ENCODE peak calls at places on chromosomes 5 and 9, in six cellular contexts. G, D, H, R, I and B are unnamed samples. For H3K4me1, the result is how much of the 10 kb centered on the place peaks cover.

GRCh38 chr9:70412678-70413426 is 1.6 kb downstream of the KLF9 start:
- DNase-seq in I (peak), D (peak), G (peak), H (no peak), R (peak), B (peak)

GRCh38 chr5:21919417-21920022 is 933.6 kb downstream of the CDH12 start:
- DNase-seq in G (no peak), H (no peak), I (no peak), D (no peak), R (peak), B (no peak)

GRCh38 chr5:37751227-37751626 is 88.6 kb downstream of the GDNF start:
- DNase-seq in D (no peak), R (no peak), I (no peak), G (no peak), H (no peak), B (no peak)

GRCh38 chr9:109110326-109111014 is 9.3 kb downstream of the TMEM245 start:
- DNase-seq in I (no peak), H (peak), D (no peak), R (no peak), G (no peak), B (no peak)

GRCh38 chr5:154278908-154279307 is 88.4 kb downstream of the GALNT10 start:
- DNase-seq in D (no peak), H (no peak), I (no peak), G (no peak), R (no peak), B (no peak)

GRCh38 chr5:147483961-147484707 is 25.7 kb downstream of the DPYSL3 start:
- DNase-seq in G (peak), I (no peak), H (no peak), D (no peak), R (no peak), B (peak)

GRCh38 chr9:130929571-130930022 is 9.4 kb downstream of the FIBCD1 start:
- DNase-seq in I (no peak), R (no peak), G (no peak), H (no peak), D (no peak), B (no peak)

GRCh38 chr5:170534177-170534576 is 30.4 kb downstream of the KCNIP1 start:
- DNase-seq in I (no peak), D (no peak), G (no peak), R (peak), H (no peak), B (peak)

GRCh38 chr9:135696446-135696845 is 2.8 kb downstream of the SOHLH1 start:
- DNase-seq in R (no peak), H (no peak), I (no peak), G (no peak), D (no peak), B (no peak)

GRCh38 chr5:39473156-39473779 is 48.5 kb upstream of the DAB2 start:
- DNase-seq in I (no peak), G (no peak), R (no peak), D (no peak), H (no peak), B (no peak)

GRCh38 chr5:61467766-61468482 is 135.9 kb downstream of the ZSWIM6 start:
- DNase-seq in G (no peak), R (no peak), I (no peak), H (no peak), D (no peak), B (no peak)

GRCh38 chr9:86589273-86589672 is 235.1 kb upstream of the TUT7 start:
- DNase-seq in G (no peak), D (no peak), H (no peak), I (peak), R (peak), B (no peak)

GRCh38 chr5:19891658-19892057 is 96.3 kb downstream of the CDH18 start:
- DNase-seq in G (no peak), I (no peak), H (no peak), D (no peak), R (no peak), B (no peak)

GRCh38 chr9:105911104-105911911 is 217.0 kb downstream of the TMEM38B start:
- DNase-seq in I (no peak), D (no peak), G (no peak), R (peak), H (no peak), B (no peak)

GRCh38 chr9:37922391-37923120 is 18.6 kb upstream of the SLC25A51 start:
- DNase-seq in I (no peak), D (no peak), H (no peak), G (no peak), R (no peak), B (peak)

GRCh38 chr5:137825165-137825564 is 42.5 kb upstream of the MYOT start:
- DNase-seq in H (no peak), R (peak), I (no peak), G (no peak), D (no peak), B (no peak)

GRCh38 chr9:134544388-134545212 is 97.0 kb upstream of the COL5A1 start:
- DNase-seq in G (no peak), H (no peak), D (no peak), I (no peak), R (peak), B (peak)

GRCh38 chr5:72799721-72800120 is 16.7 kb upstream of the TNPO1 start:
- DNase-seq in H (no peak), R (no peak), G (no peak), I (no peak), D (no peak), B (no peak)

GRCh38 chr9:21580636-21581353 is 98.7 kb upstream of the IFNE start:
- DNase-seq in I (no peak), D (peak), R (no peak), H (no peak), G (no peak), B (no peak)

GRCh38 chr5:33753704-33754103 is 138.1 kb downstream of the ADAMTS12 start:
- DNase-seq in R (no peak), D (no peak), H (no peak), I (no peak), G (no peak), B (no peak)

GRCh38 chr9:121059513-121059912 is 9.4 kb upstream of the C5 start:
- DNase-seq in H (no peak), D (no peak), I (no peak), G (no peak), R (no peak), B (no peak)

GRCh38 chr9:130352081-130352480 is 86.5 kb downstream of the HMCN2 start:
- DNase-seq in I (no peak), G (peak), H (no peak), D (no peak), R (no peak), B (no peak)

GRCh38 chr5:127832057-127832456 is 128.9 kb downstream of the CCDC192 start:
- DNase-seq in H (no peak), D (no peak), I (no peak), G (no peak), R (no peak), B (no peak)

GRCh38 chr5:53027913-53028312 is 38.8 kb downstream of the ITGA2 start:
- DNase-seq in D (peak), R (no peak), I (no peak), G (no peak), H (no peak), B (no peak)

GRCh38 chr5:81006955-81007636 is 46.9 kb downstream of the RASGRF2 start:
- DNase-seq in I (no peak), G (no peak), D (no peak), R (no peak), H (no peak), B (no peak)

GRCh38 chr9:89531766-89532165 is 33.9 kb upstream of the SEMA4D start:
- DNase-seq in D (peak), I (no peak), H (no peak), R (no peak), G (no peak), B (no peak)

GRCh38 chr5:55036477-55036876 is 12.4 kb downstream of the GZMK start:
- DNase-seq in G (no peak), R (no peak), I (no peak), H (no peak), D (no peak), B (no peak)

GRCh38 chr5:179120421-179120861 is 60.3 kb downstream of the ZNF354C start:
- DNase-seq in H (no peak), G (no peak), I (no peak), D (peak), R (no peak), B (no peak)

GRCh38 chr5:54646285-54647101 is 128.9 kb downstream of the SNX18 start:
- DNase-seq in G (peak), I (peak), H (no peak), D (peak), R (peak), B (peak)

GRCh38 chr9:137408651-137409405 is 14.1 kb downstream of the EXD3 start:
- DNase-seq in G (no peak), R (no peak), D (no peak), I (no peak), H (no peak), B (no peak)

GRCh38 chr5:179287631-179288030 is 57.6 kb downstream of the ADAMTS2 start:
- DNase-seq in G (no peak), I (no peak), H (no peak), D (no peak), R (no peak), B (peak)

GRCh38 chr5:87411586-87412416 is 929 bp downstream of the CCNH start:
- DNase-seq in D (peak), R (peak), G (peak), I (no peak), H (peak), B (peak)

GRCh38 chr9:109918359-109919163 is 138.6 kb downstream of the PALM2AKAP2 start:
- DNase-seq in G (peak), I (no peak), H (no peak), R (no peak), D (no peak), B (no peak)

GRCh38 chr5:79105868-79106267 is 5.7 kb upstream of the BHMT start:
- DNase-seq in G (no peak), H (no peak), R (no peak), I (no peak), D (no peak), B (no peak)

GRCh38 chr5:177471610-177472356 is 1.7 kb downstream of the DBN1 start:
- DNase-seq in I (no peak), H (no peak), R (no peak), G (no peak), D (no peak), B (peak)

GRCh38 chr5:77177576-77177975 is 32.9 kb upstream of the PDE8B start:
- DNase-seq in H (no peak), R (no peak), I (no peak), G (no peak), D (no peak), B (no peak)

GRCh38 chr5:57033103-57033502 is 81.2 kb upstream of the MIER3 start:
- DNase-seq in I (no peak), H (peak), D (peak), G (peak), R (no peak), B (no peak)

GRCh38 chr9:87613265-87614111 is 112.4 kb upstream of the CTSL start:
- DNase-seq in G (no peak), I (no peak), H (no peak), R (no peak), D (peak), B (no peak)
- H3K4me1 ChIP-seq in G (under half), I (under half), H (under half), R (under half), D (under half), B (under half)

GRCh38 chr5:96236051-96236450 is 197.0 kb downstream of the PCSK1 start:
- DNase-seq in H (no peak), G (no peak), R (no peak), I (no peak), D (no peak), B (no peak)

GRCh38 chr5:96236831-96237230 is 196.2 kb downstream of the PCSK1 start:
- DNase-seq in R (no peak), I (no peak), H (no peak), D (no peak), G (no peak), B (no peak)

GRCh38 chr5:96232602-96233001 is 200.4 kb downstream of the PCSK1 start:
- DNase-seq in D (no peak), H (no peak), R (no peak), I (no peak), G (no peak), B (no peak)

GRCh38 chr5:96235008-96235910 is 197.8 kb downstream of the PCSK1 start:
- DNase-seq in G (no peak), H (no peak), R (no peak), D (no peak), I (no peak), B (no peak)
- TF ChIP-seq POLR2AphosphoS5 in G (no peak), H (no peak), R (no peak), D (no peak), I (no peak), B (no peak)

DNA sequence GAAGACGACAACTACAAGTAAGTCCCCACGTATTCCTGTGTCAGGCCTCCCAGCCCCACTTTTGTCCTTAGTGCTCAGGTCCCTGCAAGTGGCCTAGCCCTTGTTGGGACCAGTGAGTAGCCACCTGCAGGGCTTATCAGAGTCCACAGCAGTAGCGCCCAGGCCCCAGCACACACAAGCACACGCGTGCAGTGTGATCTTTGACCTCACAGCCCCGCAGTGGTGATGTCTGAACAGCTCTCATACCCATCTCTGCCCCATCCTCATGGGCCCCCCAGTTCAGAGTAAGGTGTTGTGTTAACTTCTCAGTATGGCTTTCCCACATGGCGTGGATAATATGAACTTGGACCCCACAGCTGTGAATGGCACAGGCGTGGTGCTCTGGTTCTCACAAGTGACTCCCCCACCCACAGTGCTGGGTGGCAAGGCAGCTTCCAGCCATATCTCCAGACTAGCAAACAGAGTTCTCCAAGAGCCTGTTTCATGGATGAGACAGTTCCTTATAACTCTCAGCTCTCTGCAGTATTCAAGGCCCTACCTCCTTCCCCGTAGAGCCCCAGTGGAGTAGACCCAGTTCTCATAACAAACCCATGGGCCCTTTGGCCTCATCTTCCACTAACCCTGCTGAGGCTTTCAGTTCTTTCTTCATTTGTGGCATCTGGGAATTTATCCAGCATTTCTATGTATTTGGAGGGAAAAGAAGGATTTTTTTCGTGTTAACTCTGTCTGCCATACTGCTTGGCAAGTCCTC is 46.5 kb upstream of the ANGPTL2 start:
- DNase-seq in D (peak), H (no peak), G (no peak), I (no peak), R (no peak), B (peak)
- H3K4me1 ChIP-seq in D (under half), H (under half), G (under half), I (under half), R (under half), B (under half)

DNA sequence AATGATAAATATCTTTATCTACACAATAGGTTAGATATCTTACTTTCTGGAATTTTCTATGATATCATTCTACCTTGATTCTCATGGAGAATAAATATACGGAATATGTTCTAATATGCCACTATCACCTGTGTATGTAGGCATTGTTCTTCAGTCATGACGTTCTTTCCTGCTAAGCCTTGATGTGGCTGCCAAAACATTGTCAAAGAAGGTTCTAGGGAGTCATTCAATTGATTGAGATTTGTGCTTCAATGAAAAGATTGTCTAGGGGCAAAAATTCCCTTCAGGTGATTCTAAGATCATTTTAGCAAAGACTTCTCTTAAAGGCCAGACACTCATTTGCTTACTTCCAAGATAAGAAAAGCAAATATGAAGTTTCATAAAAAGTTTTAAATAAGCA is 118.1 kb downstream of the MAT2B start:
- DNase-seq in H (no peak), D (no peak), R (no peak), G (no peak), I (no peak), B (no peak)
- TF ChIP-seq POLR2AphosphoS5 in H (no peak), D (no peak), R (no peak), G (no peak), I (no peak), B (no peak)

GRCh38 chr5:36393656-36394438 is 92.1 kb upstream of the RANBP3L start:
- DNase-seq in I (no peak), H (no peak), D (no peak), G (no peak), R (no peak), B (no peak)
- H3K4me1 ChIP-seq in I (under half), H (under half), D (under half), G (under half), R (under half), B (under half)

GRCh38 chr9:68538200-68538599 is 2.5 kb downstream of the TMEM252 start:
- DNase-seq in D (no peak), H (no peak), I (no peak), R (no peak), G (no peak), B (peak)
- TF ChIP-seq POLR2AphosphoS5 in D (peak), H (no peak), I (no peak), R (no peak), G (peak), B (peak)

GRCh38 chr5:346229-346935 is 24.9 kb downstream of the AHRR start:
- DNase-seq in G (no peak), R (peak), D (no peak), H (no peak), I (peak), B (no peak)
- H3K4me1 ChIP-seq in G (under half), R (under half), D (under half), H (under half), I (under half), B (under half)